ENCODE peak calls at places on chromosomes 6 and 20, in nine cellular contexts. D is CD4-positive, alpha-beta T cell; V is pons; Q is GM13977; B is activated T-cell treated with anti-CD3 and anti-CD28 coated beads for 1 hour; L is stimulated activated CD4-positive, alpha-beta T cell treated with anti-CD3 and anti-CD28 coated beads, TNF-alpha, amount 100 ng/mL, for 4 hours; W is ovary; C is renal cortical epithelial cell; Y is left cardiac atrium. Z is an unnamed sample.

GRCh38 chr6:9540534-9541126 is 874.2 kb downstream of the TFAP2A start:
- DNase-seq in W (no peak), B (no peak), C (peak; percentile 72), Y (no peak), Q (peak; percentile 41), L (no peak), V (peak; percentile 56), D (no peak), Z (no peak)

GRCh38 chr6:93828553-93828952 is 409.2 kb upstream of the EPHA7 start:
- DNase-seq in B (no peak), W (no peak), V (no peak), L (no peak), D (no peak), Y (no peak), Q (no peak), C (no peak), Z (no peak)

GRCh38 chr20:24955045-24955444 is 6.0 kb downstream of the CST7 start:
- DNase-seq in C (no peak), Y (no peak), W (no peak), V (no peak), Q (peak; percentile 49), B (no peak), L (no peak), D (no peak), Z (no peak)

GRCh38 chr20:44650777-44651493 is 564 bp downstream of the ADA start:
- DNase-seq in C (no peak), B (no peak), Q (no peak), W (peak; percentile 46), Y (peak; percentile 40), L (no peak), V (no peak), D (peak; percentile 41), Z (no peak)

GRCh38 chr6:157625764-157626163 is 197.3 kb upstream of the SNX9 start:
- DNase-seq in L (no peak), C (no peak), D (no peak), V (no peak), W (no peak), B (no peak), Y (no peak), Q (no peak), Z (no peak)

GRCh38 chr6:105402090-105402980 is 547 bp downstream of the PREP start:
- DNase-seq in W (no peak), D (no peak), V (no peak), Q (peak; percentile 55), Y (no peak), C (peak; percentile 4), B (peak; percentile 16), L (peak; percentile 1), Z (peak; percentile 3)

GRCh38 chr20:56427797-56428196 is 15.7 kb downstream of the CASS4 start:
- DNase-seq in V (no peak), W (no peak), L (no peak), C (no peak), D (no peak), B (no peak), Q (no peak), Y (no peak), Z (no peak)

GRCh38 chr20:46070215-46070910 is 19.4 kb downstream of the NCOA5 start:
- DNase-seq in B (no peak), V (no peak), D (no peak), C (peak; percentile 58), Q (no peak), Y (no peak), L (no peak), W (no peak), Z (no peak)

GRCh38 chr6:38484656-38485055 is 155.1 kb downstream of the BTBD9 start:
- DNase-seq in L (no peak), D (no peak), Y (no peak), C (no peak), B (no peak), Q (no peak), V (no peak), W (no peak), Z (no peak)

GRCh38 chr6:122752990-122753687 is 26.4 kb upstream of the FABP7 start:
- DNase-seq in C (no peak), B (no peak), W (no peak), D (no peak), Q (no peak), L (no peak), Y (no peak), V (peak; percentile 34), Z (no peak)

GRCh38 chr6:166640342-166641043 is 13.4 kb upstream of the RPS6KA2 start:
- DNase-seq in B (no peak), L (no peak), C (peak; percentile 40), V (no peak), Q (peak; percentile 35), W (peak; percentile 49), Y (peak; percentile 74), D (no peak), Z (no peak)

GRCh38 chr6:166862287-166862977 is 93.9 kb downstream of the RNASET2 start:
- DNase-seq in Q (peak; percentile 71), C (no peak), Y (no peak), L (peak; percentile 9), V (no peak), B (peak; percentile 29), W (peak; percentile 26), D (peak; percentile 26), Z (peak; percentile 25)

GRCh38 chr20:37188787-37189186 is 9.4 kb upstream of the MROH8 start:
- DNase-seq in V (no peak), B (no peak), L (no peak), Q (no peak), C (no peak), W (no peak), Y (no peak), D (no peak), Z (no peak)

GRCh38 chr6:116662186-116662585 is 6.4 kb downstream of the ZUP1 start:
- DNase-seq in B (no peak), W (no peak), Y (no peak), D (no peak), L (no peak), C (no peak), Q (no peak), V (no peak), Z (no peak)

GRCh38 chr20:3803854-3804253 is 7.7 kb downstream of the CDC25B start:
- DNase-seq in Q (no peak), V (no peak), D (no peak), C (no peak), L (no peak), W (no peak), B (no peak), Y (peak; percentile 19), Z (no peak)

GRCh38 chr20:2799688-2800589 is 488 bp downstream of the CPXM1 start:
- DNase-seq in L (no peak), V (no peak), B (no peak), Y (no peak), Q (peak; percentile 59), D (no peak), W (peak; percentile 54), C (no peak), Z (no peak)

GRCh38 chr6:38753707-38754106 is 38.6 kb downstream of the DNAH8 start:
- DNase-seq in D (no peak), V (no peak), Y (no peak), W (no peak), Q (no peak), L (no peak), C (no peak), B (no peak), Z (no peak)

GRCh38 chr6:108518714-108519576 is 41.8 kb upstream of the FOXO3 start:
- DNase-seq in V (no peak), D (no peak), Q (no peak), C (peak; percentile 18), L (no peak), Y (no peak), B (no peak), W (no peak), Z (no peak)

GRCh38 chr6:155377061-155377460 is 62.8 kb upstream of the TFB1M start:
- DNase-seq in B (no peak), Y (no peak), C (peak; percentile 60), D (no peak), Q (no peak), W (no peak), V (no peak), L (no peak), Z (no peak)

GRCh38 chr6:82553863-82554531 is 190.4 kb downstream of the TPBG start:
- DNase-seq in D (no peak), Q (no peak), B (no peak), L (no peak), V (no peak), Y (no peak), C (no peak), W (no peak), Z (no peak)

GRCh38 chr6:71289039-71289801 is 609 bp downstream of the OGFRL1 start:
- DNase-seq in Q (no peak), W (peak; percentile 51), D (no peak), B (peak; percentile 8), L (no peak), C (peak; percentile 21), V (peak; percentile 43), Y (peak; percentile 42), Z (no peak)

GRCh38 chr6:162726997-162727346 is 594 bp downstream of the PRKN start:
- DNase-seq in Y (no peak), C (peak; percentile 2), B (no peak), V (no peak), L (no peak), W (no peak), Q (peak; percentile 27), D (no peak), Z (no peak)

GRCh38 chr6:74946961-74947360 is 258.9 kb downstream of the COL12A1 start:
- DNase-seq in B (no peak), D (no peak), L (no peak), W (no peak), Y (no peak), Q (no peak), C (peak; percentile 70), V (no peak), Z (no peak)

GRCh38 chr6:74068945-74069570 is 373.1 kb downstream of the CD109 start:
- DNase-seq in L (no peak), D (no peak), Y (no peak), W (no peak), Q (no peak), B (no peak), C (no peak), V (no peak), Z (no peak)

GRCh38 chr6:111615916-111616612 is 10.4 kb upstream of the TRAF3IP2 start:
- DNase-seq in V (no peak), B (no peak), W (no peak), L (no peak), D (no peak), Q (no peak), C (no peak), Y (no peak), Z (no peak)

GRCh38 chr20:380763-381580 is 412 bp downstream of the TRIB3 start:
- DNase-seq in V (no peak), D (peak; percentile 53), L (peak; percentile 36), W (peak; percentile 68), Q (peak; percentile 76), Y (peak; percentile 72), C (no peak), B (peak; percentile 36), Z (peak; percentile 12)

GRCh38 chr20:19786311-19786710 is 28.3 kb downstream of the RIN2 start:
- DNase-seq in V (no peak), L (no peak), Q (no peak), D (no peak), C (peak; percentile 94), W (no peak), Y (peak; percentile 67), B (no peak), Z (no peak)